ENCODE peak calls at places on chromosomes 11 and 22, in four cellular contexts. Z, E, C and I are unnamed samples.

GRCh38 chr22:47400701-47401591 is 638.5 kb downstream of the TBC1D22A start:
- DNase-seq in Z (no peak), E (no peak), C (no peak), I (no peak)

GRCh38 chr11:112241486-112241885 is 15.3 kb downstream of the PTS start:
- DNase-seq in Z (no peak), E (no peak), C (no peak), I (peak)

GRCh38 chr11:16605440-16605970 is 132.9 kb upstream of the C11orf58 start:
- DNase-seq in Z (no peak), E (no peak), C (no peak), I (peak)

GRCh38 chr11:111688028-111688427 is 78.2 kb downstream of the PPP2R1B start:
- DNase-seq in Z (no peak), E (no peak), C (no peak), I (no peak)

GRCh38 chr22:49518436-49518970 is 309.2 kb downstream of the BRD1 start:
- DNase-seq in Z (no peak), E (no peak), C (no peak), I (no peak)

GRCh38 chr11:24679686-24680318 is 182.9 kb downstream of the LUZP2 start:
- DNase-seq in Z (no peak), E (no peak), C (no peak), I (no peak)

GRCh38 chr11:57776577-57776976 is 15.0 kb downstream of the CTNND1 start:
- DNase-seq in Z (no peak), E (no peak), C (no peak), I (no peak)

GRCh38 chr11:2725367-2726300 is 25.8 kb upstream of the KCNQ1OT1 start:
- DNase-seq in Z (no peak), E (no peak), C (peak), I (peak)

GRCh38 chr11:14742849-14743248 is 99.2 kb downstream of the PDE3B start:
- DNase-seq in Z (no peak), E (no peak), C (no peak), I (no peak)

GRCh38 chr11:1252371-1253102 is 29.7 kb downstream of the MUC5B start:
- DNase-seq in Z (no peak), E (no peak), C (no peak), I (no peak)

GRCh38 chr11:82527185-82527584 is 206.5 kb downstream of the FAM181B start:
- DNase-seq in Z (no peak), E (no peak), C (no peak), I (no peak)

GRCh38 chr11:86509579-86509978 is 134.9 kb downstream of the CCDC81 start:
- DNase-seq in Z (no peak), E (no peak), C (no peak), I (no peak)

GRCh38 chr11:126282742-126283591 is at the start of gene TIRAP:
- DNase-seq in Z (peak), E (peak), C (peak), I (peak)

GRCh38 chr11:45541693-45542434 is 123.6 kb downstream of the CHST1 start:
- DNase-seq in Z (no peak), E (no peak), C (no peak), I (no peak)

GRCh38 chr22:32926600-32926999 is 125.1 kb downstream of the TIMP3 start:
- DNase-seq in Z (peak), E (peak), C (peak), I (peak)

GRCh38 chr22:17946691-17947367 is 77.5 kb downstream of the MICAL3 start:
- DNase-seq in Z (no peak), E (no peak), C (no peak), I (no peak)

GRCh38 chr22:36447634-36448033 is 33.8 kb downstream of the TXN2 start:
- DNase-seq in Z (no peak), E (no peak), C (no peak), I (no peak)

GRCh38 chr11:102849319-102849718 is 5.9 kb upstream of the MMP3 start:
- DNase-seq in Z (no peak), E (peak), C (no peak), I (no peak)

GRCh38 chr11:131253885-131254204 is 116.6 kb upstream of the NTM start:
- DNase-seq in Z (no peak), E (no peak), C (no peak), I (no peak)

GRCh38 chr11:5736396-5736795 is at the start of gene OR56B1:
- DNase-seq in Z (no peak), E (no peak), C (no peak), I (peak)

GRCh38 chr11:95058622-95059021 is 8.1 kb upstream of the SRSF8 start:
- DNase-seq in Z (no peak), E (no peak), C (no peak), I (no peak)

GRCh38 chr22:35985361-35985760 is 43.3 kb downstream of the RBFOX2 start:
- DNase-seq in Z (no peak), E (no peak), C (no peak), I (no peak)

GRCh38 chr22:19398206-19398605 is 33.3 kb downstream of the HIRA start:
- DNase-seq in Z (no peak), E (no peak), C (no peak), I (no peak)

GRCh38 chr11:11265320-11265719 is 87.7 kb downstream of the CSNK2A3 start:
- DNase-seq in Z (no peak), E (no peak), C (no peak), I (no peak)

GRCh38 chr11:11267312-11267711 is 85.7 kb downstream of the CSNK2A3 start:
- DNase-seq in Z (no peak), E (peak), C (no peak), I (no peak)

GRCh38 chr11:11268706-11269105 is 84.3 kb downstream of the CSNK2A3 start:
- DNase-seq in Z (no peak), E (no peak), C (no peak), I (no peak)

GRCh38 chr11:11268119-11268518 is 84.9 kb downstream of the CSNK2A3 start:
- DNase-seq in Z (peak), E (no peak), C (no peak), I (no peak)

DNA sequence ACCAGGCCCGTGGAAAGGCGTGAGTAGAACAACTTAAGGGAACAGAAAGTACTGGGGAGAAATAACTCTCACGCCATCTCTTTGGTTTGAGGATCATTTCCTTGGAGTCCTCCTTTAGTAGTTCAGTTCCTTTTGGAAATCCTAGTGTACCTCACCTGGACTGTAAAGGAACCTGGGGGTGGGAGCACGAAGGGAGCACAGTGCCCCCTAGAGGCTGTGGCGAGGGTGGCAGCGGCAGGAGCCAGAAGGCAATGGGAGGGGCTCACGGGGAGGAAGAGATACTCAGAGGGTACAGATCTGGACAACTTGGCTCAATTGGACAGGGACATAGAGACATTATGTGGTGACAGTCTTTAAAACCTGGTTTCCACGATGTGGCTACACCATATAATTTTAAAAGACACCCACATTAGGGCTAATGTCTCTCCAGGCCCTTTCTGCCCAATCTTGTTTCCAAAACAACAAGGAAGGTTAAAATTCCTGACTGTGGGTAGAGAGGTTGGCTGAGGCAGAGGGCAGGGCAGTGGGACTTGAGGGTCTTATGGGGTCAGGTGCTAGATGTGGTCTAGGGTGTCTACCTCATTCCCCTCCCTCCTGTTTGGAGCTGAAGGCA is 87.0 kb downstream of the CSNK2A3 start:
- DNase-seq in Z (peak), E (peak), C (peak), I (peak)
- TF ChIP-seq CTCF in Z (peak), E (peak), C (peak), I (peak)

GRCh38 chr22:30212363-30212995 is 34.1 kb downstream of the LIF start:
- DNase-seq in Z (no peak), E (peak), C (no peak), I (peak)
- H3K27ac ChIP-seq in Z (no peak), E (peak), C (no peak), I (peak)

GRCh38 chr11:68878022-68878421 is 25.6 kb downstream of the MRPL21 start:
- DNase-seq in Z (no peak), E (peak), C (no peak), I (no peak)
- TF ChIP-seq CTCF in Z (no peak), E (no peak), C (no peak), I (no peak)

GRCh38 chr22:39430576-39431150 is 26.1 kb upstream of the MGAT3 start:
- DNase-seq in Z (no peak), E (no peak), C (no peak), I (no peak)

GRCh38 chr22:39429916-39430575 is 26.8 kb upstream of the MGAT3 start:
- DNase-seq in Z (no peak), E (no peak), C (no peak), I (no peak)

GRCh38 chr22:39427751-39428596 is 28.4 kb downstream of the TAB1 start:
- DNase-seq in Z (no peak), E (no peak), C (no peak), I (no peak)

GRCh38 chr22:39428597-39429071 is 28.2 kb upstream of the MGAT3 start:
- DNase-seq in Z (no peak), E (no peak), C (no peak), I (peak)

DNA sequence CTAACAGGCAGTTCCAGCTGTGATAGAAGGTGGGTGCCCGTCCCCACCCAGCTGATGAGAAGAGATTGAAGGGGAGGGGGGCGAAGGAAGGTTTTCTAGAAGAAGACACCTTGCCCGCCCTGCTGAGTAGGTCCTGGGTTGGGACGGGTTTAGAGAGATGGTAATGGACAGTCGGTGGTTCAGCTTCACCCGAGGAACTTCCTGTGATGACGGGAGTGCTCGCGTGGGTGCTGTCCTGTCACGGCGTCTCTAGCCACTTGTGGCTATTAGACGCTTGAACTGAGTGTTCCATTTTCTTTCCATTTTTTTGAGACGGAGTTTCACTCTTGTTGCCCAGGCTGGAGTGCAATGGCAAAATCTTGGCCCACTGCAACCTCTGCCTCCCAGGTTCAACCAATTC is 27.6 kb upstream of the MGAT3 start:
- DNase-seq in Z (no peak), E (no peak), C (no peak), I (no peak)
- H3K27ac ChIP-seq in Z (no peak), E (peak), C (no peak), I (no peak)

GRCh38 chr11:8610532-8611116 is 16.6 kb upstream of the STK33 start:
- DNase-seq in Z (peak), E (no peak), C (no peak), I (peak)

GRCh38 chr11:8614497-8614896 is 20.5 kb upstream of the STK33 start:
- DNase-seq in Z (no peak), E (no peak), C (no peak), I (no peak)

GRCh38 chr11:8615633-8616032 is 21.6 kb upstream of the STK33 start:
- DNase-seq in Z (no peak), E (no peak), C (no peak), I (no peak)

GRCh38 chr11:8613036-8613435 is 19.0 kb upstream of the STK33 start:
- DNase-seq in Z (no peak), E (no peak), C (no peak), I (no peak)

DNA sequence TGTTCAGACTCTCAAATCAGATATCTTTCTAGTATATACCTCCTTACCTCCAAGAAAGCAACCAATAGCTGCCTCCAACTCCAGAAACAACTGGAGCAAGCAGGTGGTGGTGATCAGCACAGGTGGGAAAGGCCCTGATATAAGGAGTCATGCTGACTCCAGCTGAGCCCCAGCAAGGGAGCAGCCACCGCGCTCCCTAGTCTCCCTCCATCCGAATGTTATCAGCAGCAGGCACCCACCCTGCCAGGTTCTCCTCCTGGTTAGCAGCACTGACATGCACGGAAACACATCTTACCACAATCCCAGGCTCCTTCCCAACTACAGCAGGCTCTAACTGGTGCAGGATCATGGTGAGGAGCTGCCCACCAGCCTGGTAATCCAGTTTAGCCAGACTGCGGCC is 18.5 kb upstream of the STK33 start:
- DNase-seq in Z (no peak), E (no peak), C (peak), I (no peak)
- TF ChIP-seq CTCF in Z (no peak), E (no peak), C (no peak), I (no peak)

GRCh38 chr11:73310076-73310475 is 2.0 kb downstream of the ARHGEF17 start:
- DNase-seq in Z (no peak), E (no peak), C (no peak), I (no peak)

GRCh38 chr11:73306977-73307322 is 1.1 kb upstream of the ARHGEF17 start:
- DNase-seq in Z (no peak), E (no peak), C (no peak), I (no peak)

GRCh38 chr11:73307323-73308002 is 613 bp upstream of the ARHGEF17 start:
- DNase-seq in Z (peak), E (peak), C (peak), I (peak)

GRCh38 chr11:73308963-73309960 is 1.2 kb downstream of the ARHGEF17 start:
- DNase-seq in Z (no peak), E (peak), C (no peak), I (peak)

GRCh38 chr11:73308003-73308962 is at the start of gene ARHGEF17:
- DNase-seq in Z (no peak), E (peak), C (peak), I (peak)
- H3K27ac ChIP-seq in Z (peak), E (peak), C (peak), I (peak)

GRCh38 chr22:42891696-42892095 is 34.6 kb upstream of the ARFGAP3 start:
- DNase-seq in Z (no peak), E (no peak), C (no peak), I (no peak)
- TF ChIP-seq CTCF in Z (no peak), E (no peak), C (no peak), I (no peak)

GRCh38 chr11:19987243-19987870 is 172.9 kb downstream of the DBX1 start:
- DNase-seq in Z (no peak), E (no peak), C (no peak), I (no peak)
- H3K27ac ChIP-seq in Z (no peak), E (no peak), C (peak), I (no peak)